ENCODE peak calls at places on chromosome 1, in six cellular contexts. One of them, this sample, is unnamed.

GRCh38 chr1:63622847-63623566 is 29.8 kb downstream of the PGM1 start:
- DNase-seq in cardiac muscle cell: peak; percentile 41
- DNase-seq in breast epithelium: no peak
- DNase-seq in foreskin keratinocyte: no peak
- DNase-seq in AG04450: no peak
- DNase-seq in GM06990: peak; percentile 9
- DNase-seq in this sample: no peak

GRCh38 chr1:228060458-228061190 is 21.9 kb upstream of the ARF1 start:
- DNase-seq in breast epithelium: peak; percentile 43
- DNase-seq in cardiac muscle cell: no peak
- DNase-seq in GM06990: no peak
- DNase-seq in AG04450: no peak
- DNase-seq in foreskin keratinocyte: no peak
- DNase-seq in this sample: no peak

GRCh38 chr1:228403231-228403631 is 3.4 kb downstream of the TRIM11 start:
- DNase-seq in AG04450: no peak
- DNase-seq in GM06990: no peak
- DNase-seq in cardiac muscle cell: no peak
- DNase-seq in foreskin keratinocyte: no peak
- DNase-seq in breast epithelium: no peak
- DNase-seq in this sample: no peak

GRCh38 chr1:98749152-98749756 is 87.7 kb downstream of the SNX7 start:
- DNase-seq in foreskin keratinocyte: no peak
- DNase-seq in AG04450: no peak
- DNase-seq in cardiac muscle cell: no peak
- DNase-seq in GM06990: no peak
- DNase-seq in breast epithelium: no peak
- DNase-seq in this sample: no peak

GRCh38 chr1:221381858-221382623 is 359.8 kb downstream of the DUSP10 start:
- DNase-seq in foreskin keratinocyte: no peak
- DNase-seq in breast epithelium: no peak
- DNase-seq in cardiac muscle cell: no peak
- DNase-seq in AG04450: no peak
- DNase-seq in GM06990: no peak
- DNase-seq in this sample: no peak

GRCh38 chr1:228344631-228345072 is 62.0 kb downstream of the TRIM11 start:
- DNase-seq in breast epithelium: peak; percentile 31
- DNase-seq in AG04450: no peak
- DNase-seq in foreskin keratinocyte: no peak
- DNase-seq in GM06990: peak; percentile 1
- DNase-seq in cardiac muscle cell: no peak
- DNase-seq in this sample: peak; percentile 58

GRCh38 chr1:1623631-1624442 is 8.1 kb upstream of the MMP23B start:
- DNase-seq in cardiac muscle cell: no peak
- DNase-seq in breast epithelium: no peak
- DNase-seq in GM06990: peak; percentile 24
- DNase-seq in foreskin keratinocyte: no peak
- DNase-seq in AG04450: no peak
- DNase-seq in this sample: no peak

GRCh38 chr1:88731475-88731874 is 47.4 kb downstream of the PKN2 start:
- DNase-seq in foreskin keratinocyte: peak; percentile 18
- DNase-seq in cardiac muscle cell: no peak
- DNase-seq in GM06990: no peak
- DNase-seq in breast epithelium: no peak
- DNase-seq in AG04450: peak; percentile 82
- DNase-seq in this sample: no peak

GRCh38 chr1:91712393-91712792 is 173.6 kb downstream of the TGFBR3 start:
- DNase-seq in cardiac muscle cell: no peak
- DNase-seq in GM06990: no peak
- DNase-seq in foreskin keratinocyte: no peak
- DNase-seq in breast epithelium: no peak
- DNase-seq in AG04450: no peak
- DNase-seq in this sample: no peak

GRCh38 chr1:3013371-3014038 is 7.8 kb upstream of the ACTRT2 start:
- DNase-seq in foreskin keratinocyte: no peak
- DNase-seq in breast epithelium: peak; percentile 22
- DNase-seq in GM06990: no peak
- DNase-seq in AG04450: no peak
- DNase-seq in cardiac muscle cell: no peak
- DNase-seq in this sample: no peak

GRCh38 chr1:108639899-108640560 is 20.9 kb downstream of the HENMT1 start:
- DNase-seq in GM06990: no peak
- DNase-seq in foreskin keratinocyte: no peak
- DNase-seq in cardiac muscle cell: no peak
- DNase-seq in breast epithelium: no peak
- DNase-seq in AG04450: no peak
- DNase-seq in this sample: no peak

GRCh38 chr1:158025576-158026230 is 32.3 kb downstream of the KIRREL1 start:
- DNase-seq in GM06990: no peak
- DNase-seq in foreskin keratinocyte: no peak
- DNase-seq in breast epithelium: no peak
- DNase-seq in cardiac muscle cell: no peak
- DNase-seq in AG04450: no peak
- DNase-seq in this sample: no peak

GRCh38 chr1:110341872-110342331 is 2.7 kb downstream of the RBM15 start:
- DNase-seq in cardiac muscle cell: no peak
- DNase-seq in breast epithelium: no peak
- DNase-seq in GM06990: no peak
- DNase-seq in AG04450: no peak
- DNase-seq in foreskin keratinocyte: no peak
- DNase-seq in this sample: no peak

GRCh38 chr1:227322376-227322775 is 4.1 kb upstream of the CDC42BPA start:
- DNase-seq in foreskin keratinocyte: no peak
- DNase-seq in cardiac muscle cell: no peak
- DNase-seq in GM06990: no peak
- DNase-seq in breast epithelium: no peak
- DNase-seq in AG04450: no peak
- DNase-seq in this sample: no peak

GRCh38 chr1:223245983-223246382 is 102.9 kb upstream of the TLR5 start:
- DNase-seq in foreskin keratinocyte: no peak
- DNase-seq in breast epithelium: no peak
- DNase-seq in GM06990: no peak
- DNase-seq in cardiac muscle cell: no peak
- DNase-seq in AG04450: no peak
- DNase-seq in this sample: peak; percentile 24

GRCh38 chr1:223245411-223245810 is 102.4 kb upstream of the TLR5 start:
- DNase-seq in foreskin keratinocyte: no peak
- DNase-seq in breast epithelium: no peak
- DNase-seq in GM06990: no peak
- DNase-seq in AG04450: no peak
- DNase-seq in cardiac muscle cell: no peak
- DNase-seq in this sample: no peak

GRCh38 chr1:223243441-223244050 is 100.5 kb upstream of the TLR5 start:
- DNase-seq in cardiac muscle cell: no peak
- DNase-seq in foreskin keratinocyte: no peak
- DNase-seq in GM06990: no peak
- DNase-seq in breast epithelium: no peak
- DNase-seq in AG04450: no peak
- DNase-seq in this sample: no peak

GRCh38 chr1:223242971-223243370 is 99.9 kb upstream of the TLR5 start:
- DNase-seq in cardiac muscle cell: no peak
- DNase-seq in AG04450: no peak
- DNase-seq in foreskin keratinocyte: no peak
- DNase-seq in GM06990: no peak
- DNase-seq in breast epithelium: no peak
- DNase-seq in this sample: no peak

DNA sequence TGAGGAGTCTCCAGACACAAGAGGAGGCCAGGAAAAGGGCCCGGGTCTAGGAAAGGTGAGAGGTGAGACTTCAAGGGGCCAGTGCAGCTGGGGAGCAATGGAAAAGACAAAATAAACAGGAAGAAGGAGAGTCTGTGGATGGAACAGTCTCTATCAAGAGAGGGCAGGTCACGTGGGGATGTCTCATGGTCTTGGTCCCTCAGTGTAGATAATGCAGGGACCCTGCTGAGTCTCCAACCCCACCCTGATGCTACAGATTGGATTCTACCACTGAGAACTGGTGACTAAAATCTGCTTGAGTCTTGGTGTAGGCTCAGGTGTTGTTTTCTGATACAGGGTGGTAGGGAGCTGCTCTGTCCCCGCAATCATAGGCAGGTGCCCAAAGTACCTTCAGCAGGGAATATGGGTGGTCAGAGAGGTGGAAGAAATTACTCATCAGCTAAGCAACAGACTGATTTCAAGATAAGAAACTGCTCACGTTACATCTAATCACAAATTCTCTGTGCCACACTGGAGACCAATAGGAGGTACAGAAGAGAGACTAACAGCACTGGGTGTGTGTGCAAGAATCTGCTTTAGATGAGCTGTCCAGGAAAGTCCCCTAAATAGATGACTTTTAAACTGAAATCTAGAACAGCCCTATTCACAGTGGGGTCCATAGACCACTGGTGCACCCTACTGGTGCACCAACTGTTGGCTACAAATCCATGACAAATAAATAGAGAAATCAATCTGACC is 101.5 kb upstream of the TLR5 start:
- DNase-seq in breast epithelium: no peak
- DNase-seq in GM06990: peak; percentile 21
- DNase-seq in foreskin keratinocyte: no peak
- DNase-seq in cardiac muscle cell: no peak
- DNase-seq in AG04450: no peak
- DNase-seq in this sample: no peak
- TF ChIP-seq CTCF in breast epithelium: no peak
- TF ChIP-seq CTCF in GM06990: peak; percentile 40
- TF ChIP-seq CTCF in foreskin keratinocyte: peak; percentile 53
- TF ChIP-seq CTCF in cardiac muscle cell: peak; percentile 12
- TF ChIP-seq CTCF in AG04450: peak; percentile 48
- TF ChIP-seq CTCF in this sample: no peak

DNA sequence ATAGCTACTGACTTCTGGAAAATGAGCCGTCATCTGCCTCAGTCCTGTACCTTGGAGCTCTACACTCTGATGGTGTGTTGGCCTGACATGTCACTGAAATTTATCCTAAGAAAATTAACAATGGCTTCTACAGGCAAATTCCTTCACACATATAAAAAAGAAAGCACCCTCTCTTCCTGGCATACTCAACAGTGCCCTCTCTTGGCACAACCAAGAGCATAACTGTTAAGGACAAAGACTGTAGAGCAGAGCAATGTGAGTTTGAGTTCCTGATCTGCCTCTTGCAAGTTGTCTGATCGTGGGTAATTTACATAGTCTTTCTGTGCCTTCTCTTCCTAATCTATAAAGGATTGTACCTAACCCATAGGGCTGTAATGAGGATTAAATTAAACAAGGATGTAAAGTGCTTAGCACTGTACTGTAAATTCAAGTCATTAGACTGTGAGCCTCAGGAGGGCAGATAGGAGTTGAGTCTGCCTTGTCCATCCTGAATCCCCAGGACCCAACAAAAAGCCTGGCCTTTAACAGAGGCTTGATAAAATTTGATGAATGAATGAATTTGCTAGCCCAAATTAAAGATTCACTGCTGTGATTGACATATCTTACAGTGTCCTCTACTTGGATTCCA is 83.5 kb downstream of the SYF2 start:
- DNase-seq in GM06990: no peak
- DNase-seq in AG04450: no peak
- DNase-seq in breast epithelium: no peak
- DNase-seq in cardiac muscle cell: no peak
- DNase-seq in foreskin keratinocyte: no peak
- DNase-seq in this sample: no peak
- TF ChIP-seq CTCF in GM06990: peak; percentile 81
- TF ChIP-seq CTCF in AG04450: no peak
- TF ChIP-seq CTCF in breast epithelium: no peak
- TF ChIP-seq CTCF in cardiac muscle cell: peak; percentile 41
- TF ChIP-seq CTCF in foreskin keratinocyte: peak; percentile 67
- TF ChIP-seq CTCF in this sample: peak; percentile 49

DNA sequence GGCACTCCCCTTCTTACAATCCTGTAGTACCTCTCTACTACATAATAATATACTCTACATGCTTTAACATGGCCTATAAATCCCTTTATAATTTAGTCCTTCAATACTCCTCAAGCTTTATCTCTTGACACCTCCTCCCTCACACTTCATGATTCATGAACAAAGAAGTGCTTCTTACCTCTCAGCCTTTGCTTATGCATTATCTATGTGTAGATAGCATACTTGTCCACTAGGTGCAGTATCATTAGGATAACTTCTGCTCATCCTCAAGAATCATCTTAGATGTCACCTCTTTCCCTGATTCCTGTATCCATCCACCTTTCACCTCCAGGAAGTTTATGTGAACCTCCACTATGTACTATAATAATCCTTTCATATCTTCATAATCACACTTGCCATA is 74.4 kb downstream of the COL24A1 start:
- DNase-seq in cardiac muscle cell: no peak
- DNase-seq in foreskin keratinocyte: no peak
- DNase-seq in GM06990: no peak
- DNase-seq in AG04450: no peak
- DNase-seq in breast epithelium: no peak
- DNase-seq in this sample: no peak
- TF ChIP-seq CTCF in cardiac muscle cell: peak; percentile 7
- TF ChIP-seq CTCF in foreskin keratinocyte: peak; percentile 44
- TF ChIP-seq CTCF in GM06990: peak; percentile 19
- TF ChIP-seq CTCF in AG04450: peak; percentile 26
- TF ChIP-seq CTCF in breast epithelium: no peak
- TF ChIP-seq CTCF in this sample: peak; percentile 62

GRCh38 chr1:7769673-7770412 is 1.3 kb upstream of the VAMP3 start:
- DNase-seq in foreskin keratinocyte: no peak
- DNase-seq in breast epithelium: no peak
- DNase-seq in cardiac muscle cell: no peak
- DNase-seq in GM06990: no peak
- DNase-seq in AG04450: no peak
- DNase-seq in this sample: no peak

GRCh38 chr1:7770620-7770938 is 517 bp upstream of the VAMP3 start:
- DNase-seq in cardiac muscle cell: no peak
- DNase-seq in breast epithelium: no peak
- DNase-seq in foreskin keratinocyte: no peak
- DNase-seq in AG04450: no peak
- DNase-seq in GM06990: no peak
- DNase-seq in this sample: no peak

GRCh38 chr1:7768583-7768982 is 2.5 kb upstream of the VAMP3 start:
- DNase-seq in AG04450: no peak
- DNase-seq in GM06990: no peak
- DNase-seq in breast epithelium: no peak
- DNase-seq in foreskin keratinocyte: no peak
- DNase-seq in cardiac muscle cell: no peak
- DNase-seq in this sample: no peak

GRCh38 chr1:7770939-7771672 is at the start of gene VAMP3:
- DNase-seq in breast epithelium: peak; percentile 91
- DNase-seq in cardiac muscle cell: peak; percentile 91
- DNase-seq in foreskin keratinocyte: no peak
- DNase-seq in GM06990: peak; percentile 87
- DNase-seq in AG04450: no peak
- DNase-seq in this sample: peak; percentile 87

DNA sequence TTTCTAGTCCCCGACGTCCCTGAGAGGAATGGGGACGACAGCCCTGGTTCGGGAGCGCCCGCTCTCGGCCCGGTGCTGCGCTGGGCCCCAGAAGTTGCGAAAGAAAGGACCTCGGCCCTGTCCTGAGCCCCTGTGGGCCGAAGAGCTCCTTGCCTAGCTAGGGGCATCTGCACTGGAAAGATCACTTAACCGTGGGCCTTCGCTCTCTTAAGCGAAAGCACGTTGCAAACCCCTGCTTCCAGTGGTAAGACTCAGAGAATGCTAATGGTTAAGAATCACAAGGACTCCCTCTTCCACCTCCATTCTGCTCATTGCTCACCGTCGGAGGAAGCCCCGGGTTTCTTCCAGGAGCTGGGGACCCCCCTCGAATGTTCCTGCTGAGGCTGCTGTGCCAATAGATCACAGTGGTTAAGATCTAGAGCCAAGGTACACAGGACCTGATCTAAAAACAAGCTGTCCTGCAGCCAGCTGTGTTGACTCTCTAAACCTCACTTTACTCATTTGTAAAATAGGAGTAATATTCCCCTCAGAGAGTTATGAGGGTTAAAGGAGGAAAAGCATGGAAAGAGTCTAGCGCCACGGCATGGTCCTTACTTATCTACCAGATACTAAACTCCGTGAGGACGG is 690 bp downstream of the VAMP3 start:
- DNase-seq in AG04450: no peak
- DNase-seq in foreskin keratinocyte: no peak
- DNase-seq in GM06990: no peak
- DNase-seq in breast epithelium: no peak
- DNase-seq in cardiac muscle cell: no peak
- DNase-seq in this sample: no peak
- TF ChIP-seq CTCF in AG04450: no peak
- TF ChIP-seq CTCF in foreskin keratinocyte: no peak
- TF ChIP-seq CTCF in GM06990: no peak
- TF ChIP-seq CTCF in breast epithelium: no peak
- TF ChIP-seq CTCF in cardiac muscle cell: no peak
- TF ChIP-seq CTCF in this sample: no peak

This sample was measured in type B pancreatic cell.